ENCODE peak calls at places on chromosomes 11 and 22, in ten cellular contexts. P is GM20000, W is HL-60, K is HFF-Myc, A is bronchial epithelial cell, J is DND-41, I is GM12865, C is body of pancreas, G is HCT116, T is Calu3. U is an unnamed sample.

GRCh38 chr11:11215944-11216343 is 137.1 kb downstream of the CSNK2A3 start:
- DNase-seq in P (no peak), W (no peak), K (no peak), A (no peak), J (no peak), I (no peak), C (no peak), G (no peak), T (peak), U (no peak)

GRCh38 chr11:79440451-79441158 is at the start of gene TENM4:
- DNase-seq in P (peak), W (no peak), K (no peak), A (peak), J (no peak), I (peak), C (peak), G (no peak), T (no peak), U (no peak)

GRCh38 chr22:42292726-42293520 is 22.5 kb upstream of the TCF20 start:
- DNase-seq in P (no peak), W (no peak), K (no peak), A (no peak), J (no peak), I (no peak), C (peak), G (no peak), T (no peak), U (no peak)

GRCh38 chr11:124174001-124174400 is 9.1 kb upstream of the OR10D3 start:
- DNase-seq in P (no peak), W (no peak), K (no peak), A (peak), J (no peak), I (no peak), C (peak), G (peak), T (no peak), U (no peak)

GRCh38 chr11:71407356-71407755 is 40.8 kb downstream of the DHCR7 start:
- DNase-seq in P (no peak), W (no peak), K (no peak), A (no peak), J (no peak), I (no peak), C (no peak), G (no peak), T (no peak), U (no peak)

GRCh38 chr22:48431536-48432315 is 1395.9 kb downstream of the BRD1 start:
- DNase-seq in P (no peak), W (no peak), K (no peak), A (no peak), J (no peak), I (no peak), C (no peak), G (no peak), T (no peak), U (no peak)

GRCh38 chr22:22591348-22592299 is 32.6 kb upstream of the PRAME start:
- DNase-seq in P (no peak), W (no peak), K (no peak), A (peak), J (no peak), I (no peak), C (no peak), G (no peak), T (no peak), U (no peak)

GRCh38 chr11:9905562-9905961 is 241.7 kb downstream of the SWAP70 start:
- DNase-seq in P (no peak), W (no peak), K (no peak), A (peak), J (no peak), I (no peak), C (no peak), G (no peak), T (no peak), U (no peak)

GRCh38 chr22:43004362-43005035 is 10.4 kb downstream of the PACSIN2 start:
- DNase-seq in P (no peak), W (peak), K (no peak), A (no peak), J (no peak), I (no peak), C (no peak), G (no peak), T (peak), U (no peak)

GRCh38 chr11:8776209-8776608 is 93.6 kb downstream of the RPL27A start:
- DNase-seq in P (no peak), W (no peak), K (no peak), A (no peak), J (no peak), I (no peak), C (peak), G (no peak), T (no peak), U (no peak)

GRCh38 chr11:8773916-8774537 is 91.4 kb downstream of the RPL27A start:
- DNase-seq in P (peak), W (no peak), K (no peak), A (peak), J (no peak), I (peak), C (no peak), G (no peak), T (no peak), U (no peak)

GRCh38 chr11:8773125-8773524 is 90.5 kb downstream of the RPL27A start:
- DNase-seq in P (no peak), W (no peak), K (no peak), A (no peak), J (no peak), I (no peak), C (no peak), G (no peak), T (no peak), U (no peak)

GRCh38 chr11:8777907-8778767 is 95.5 kb downstream of the RPL27A start:
- DNase-seq in P (peak), W (no peak), K (no peak), A (peak), J (no peak), I (peak), C (peak), G (no peak), T (no peak), U (no peak)

GRCh38 chr11:8775341-8776133 is 92.9 kb downstream of the RPL27A start:
- DNase-seq in P (no peak), W (no peak), K (no peak), A (no peak), J (no peak), I (no peak), C (peak), G (no peak), T (no peak), U (no peak)
- TF ChIP-seq CTCF in P (no peak), W (no peak), K (no peak), A (no peak), J (no peak), I (no peak), C (no peak), G (no peak), T (no peak), U (no peak)

GRCh38 chr11:67504023-67504949 is 877 bp downstream of the PITPNM1 start:
- DNase-seq in P (peak), W (no peak), K (no peak), A (no peak), J (peak), I (peak), C (peak), G (no peak), T (peak), U (no peak)
- TF ChIP-seq CTCF in P (no peak), W (no peak), K (no peak), A (no peak), J (no peak), I (no peak), C (no peak), G (no peak), T (no peak), U (no peak)

GRCh38 chr11:125375146-125375545 is 120.9 kb downstream of the FEZ1 start:
- DNase-seq in P (no peak), W (no peak), K (no peak), A (no peak), J (no peak), I (no peak), C (no peak), G (no peak), T (no peak), U (no peak)

GRCh38 chr11:125376856-125377255 is 119.2 kb downstream of the FEZ1 start:
- DNase-seq in P (no peak), W (no peak), K (no peak), A (no peak), J (no peak), I (no peak), C (no peak), G (no peak), T (no peak), U (no peak)

GRCh38 chr11:125374398-125374797 is 121.7 kb downstream of the FEZ1 start:
- DNase-seq in P (no peak), W (no peak), K (no peak), A (no peak), J (no peak), I (no peak), C (no peak), G (no peak), T (no peak), U (no peak)

GRCh38 chr11:125378083-125378482 is 118.0 kb downstream of the FEZ1 start:
- DNase-seq in P (no peak), W (no peak), K (no peak), A (no peak), J (no peak), I (no peak), C (no peak), G (no peak), T (no peak), U (no peak)

DNA sequence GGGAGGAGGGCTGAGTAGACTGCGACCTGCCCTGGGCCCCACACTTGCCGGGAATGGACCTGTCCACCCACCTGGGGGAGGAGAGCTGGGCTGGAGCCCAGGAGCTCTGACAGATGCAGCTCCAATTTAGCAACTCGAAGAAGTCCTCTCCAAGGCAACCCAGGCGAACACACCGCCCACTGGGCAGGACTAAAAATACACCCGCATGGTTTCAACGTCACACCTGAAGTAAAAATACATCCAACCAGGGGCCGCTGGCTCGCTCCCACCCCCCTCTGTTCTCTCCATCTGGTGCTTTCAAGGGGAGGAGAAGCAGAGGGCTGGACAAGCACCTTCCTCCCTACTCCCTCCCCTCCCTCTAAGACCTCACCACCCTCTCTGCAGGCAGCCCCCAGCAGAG is 119.9 kb downstream of the FEZ1 start:
- DNase-seq in P (no peak), W (no peak), K (no peak), A (peak), J (no peak), I (peak), C (peak), G (no peak), T (no peak), U (no peak)
- TF ChIP-seq CTCF in P (no peak), W (no peak), K (no peak), A (no peak), J (no peak), I (no peak), C (no peak), G (no peak), T (no peak), U (no peak)

GRCh38 chr22:23856721-23857605 is 712 bp upstream of the SLC2A11 start:
- DNase-seq in P (no peak), W (no peak), K (no peak), A (peak), J (no peak), I (peak), C (peak), G (no peak), T (peak), U (no peak)
- TF ChIP-seq CTCF in P (no peak), W (no peak), K (no peak), A (no peak), J (no peak), I (no peak), C (no peak), G (no peak), T (no peak), U (no peak)

GRCh38 chr11:18265949-18266348 is at the start of gene SAA1:
- DNase-seq in P (no peak), W (no peak), K (no peak), A (peak), J (no peak), I (no peak), C (no peak), G (no peak), T (peak), U (no peak)
- TF ChIP-seq CTCF in P (no peak), W (no peak), K (no peak), A (no peak), J (no peak), I (no peak), C (no peak), G (no peak), T (no peak), U (no peak)

U was measured in GM12864.